ENCODE peak calls at places on chromosomes 7 and 10, in four cellular contexts. One of them, this sample, is unnamed.

GRCh38 chr7:150388709-150389531 is 9.8 kb downstream of the ZNF775 start:
- DNase-seq in tibial nerve: no peak
- DNase-seq in suprapubic skin: no peak
- DNase-seq in sigmoid colon: peak
- DNase-seq in this sample: peak

GRCh38 chr7:1975179-1975578 is 257.6 kb downstream of the MAD1L1 start:
- DNase-seq in tibial nerve: no peak
- DNase-seq in suprapubic skin: no peak
- DNase-seq in sigmoid colon: no peak
- DNase-seq in this sample: no peak

GRCh38 chr10:10094700-10095099 is 923.0 kb upstream of the CELF2 start:
- DNase-seq in tibial nerve: no peak
- DNase-seq in suprapubic skin: no peak
- DNase-seq in sigmoid colon: no peak
- DNase-seq in this sample: no peak

GRCh38 chr7:2128601-2129375 is 104.0 kb downstream of the MAD1L1 start:
- DNase-seq in tibial nerve: no peak
- DNase-seq in sigmoid colon: no peak
- DNase-seq in suprapubic skin: no peak
- DNase-seq in this sample: no peak

GRCh38 chr10:93061594-93062498 is 1.2 kb downstream of the CYP26C1 start:
- DNase-seq in suprapubic skin: no peak
- DNase-seq in tibial nerve: no peak
- DNase-seq in sigmoid colon: no peak
- DNase-seq in this sample: no peak

GRCh38 chr7:156104501-156105336 is 292.5 kb upstream of the SHH start:
- DNase-seq in tibial nerve: no peak
- DNase-seq in suprapubic skin: no peak
- DNase-seq in sigmoid colon: no peak
- DNase-seq in this sample: no peak

GRCh38 chr10:121158988-121159579 is 307.9 kb downstream of the WDR11 start:
- DNase-seq in suprapubic skin: no peak
- DNase-seq in sigmoid colon: no peak
- DNase-seq in tibial nerve: no peak
- DNase-seq in this sample: no peak

GRCh38 chr7:36366649-36367560 is 22.8 kb upstream of the ANLN start:
- DNase-seq in suprapubic skin: peak
- DNase-seq in sigmoid colon: peak
- DNase-seq in tibial nerve: peak
- DNase-seq in this sample: peak

GRCh38 chr7:141837683-141838082 is 3.6 kb downstream of the PRSS37 start:
- DNase-seq in suprapubic skin: no peak
- DNase-seq in sigmoid colon: no peak
- DNase-seq in tibial nerve: no peak
- DNase-seq in this sample: no peak

GRCh38 chr7:21526007-21526406 is 16.8 kb upstream of the DNAH11 start:
- DNase-seq in sigmoid colon: no peak
- DNase-seq in tibial nerve: no peak
- DNase-seq in suprapubic skin: no peak
- DNase-seq in this sample: no peak

DNA sequence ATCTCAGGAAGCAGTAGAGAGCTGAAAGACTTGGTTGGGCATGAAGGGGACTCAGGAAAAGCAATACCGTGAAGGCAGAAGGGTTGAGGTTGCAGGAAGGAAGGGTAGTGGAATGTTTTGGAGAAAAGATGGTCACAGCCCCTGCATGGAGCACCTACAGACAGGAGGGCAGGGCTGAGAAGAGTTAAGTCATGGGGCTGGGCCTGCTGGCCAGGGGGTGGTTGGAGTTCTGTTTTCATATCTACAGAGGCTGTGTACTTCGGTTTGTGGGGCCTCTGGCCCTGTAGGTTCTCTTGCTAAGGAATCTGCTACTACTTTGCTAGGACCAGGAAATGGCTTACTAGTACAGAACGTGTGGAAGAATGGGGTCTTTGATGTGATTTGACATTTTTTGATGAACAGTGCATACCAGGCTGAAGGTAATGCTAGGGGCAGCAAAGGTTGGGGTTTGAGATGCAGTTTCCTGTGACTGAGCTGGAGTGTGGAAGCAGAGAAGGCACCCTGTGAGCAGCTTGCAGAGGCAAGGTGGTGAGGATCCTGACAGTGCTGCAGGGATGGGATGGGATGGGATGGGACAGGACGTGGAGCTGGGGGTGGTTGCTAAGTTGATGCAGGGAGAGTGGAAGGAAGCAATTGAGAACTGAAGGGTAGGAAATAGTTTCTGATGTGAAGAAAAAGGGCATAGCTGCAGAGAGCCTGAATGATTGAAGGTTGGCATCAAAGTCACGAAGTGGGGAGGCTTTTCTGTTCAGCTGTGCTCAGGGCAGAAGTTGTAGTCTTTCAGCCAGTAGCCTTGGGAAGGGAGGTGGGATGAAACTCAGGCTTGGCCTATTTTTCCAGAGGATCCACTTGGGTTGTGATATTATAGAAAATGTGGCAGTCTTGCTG is 7.8 kb downstream of the RPS24 start:
- DNase-seq in suprapubic skin: no peak
- DNase-seq in sigmoid colon: no peak
- DNase-seq in tibial nerve: no peak
- DNase-seq in this sample: no peak
- TF ChIP-seq POLR2A in suprapubic skin: no peak
- TF ChIP-seq POLR2A in sigmoid colon: no peak
- TF ChIP-seq POLR2A in tibial nerve: no peak
- TF ChIP-seq POLR2A in this sample: no peak

GRCh38 chr7:5430612-5430947 is 6.9 kb upstream of the TNRC18 start:
- DNase-seq in tibial nerve: no peak
- DNase-seq in suprapubic skin: no peak
- DNase-seq in sigmoid colon: no peak
- DNase-seq in this sample: no peak

GRCh38 chr7:5429857-5430611 is 6.4 kb upstream of the TNRC18 start:
- DNase-seq in suprapubic skin: no peak
- DNase-seq in tibial nerve: no peak
- DNase-seq in sigmoid colon: peak
- DNase-seq in this sample: peak

GRCh38 chr7:5429253-5429856 is 5.7 kb upstream of the TNRC18 start:
- DNase-seq in sigmoid colon: no peak
- DNase-seq in tibial nerve: no peak
- DNase-seq in suprapubic skin: no peak
- DNase-seq in this sample: no peak

GRCh38 chr7:5426226-5426475 is 2.5 kb upstream of the TNRC18 start:
- DNase-seq in suprapubic skin: no peak
- DNase-seq in sigmoid colon: no peak
- DNase-seq in tibial nerve: no peak
- DNase-seq in this sample: no peak

GRCh38 chr7:5428470-5429252 is 5.0 kb upstream of the TNRC18 start:
- DNase-seq in tibial nerve: peak
- DNase-seq in suprapubic skin: peak
- DNase-seq in sigmoid colon: peak
- DNase-seq in this sample: peak
- TF ChIP-seq POLR2A in tibial nerve: peak
- TF ChIP-seq POLR2A in suprapubic skin: no peak
- TF ChIP-seq POLR2A in sigmoid colon: no peak
- TF ChIP-seq POLR2A in this sample: peak

GRCh38 chr7:40151504-40151903 is 16.7 kb downstream of the SUGCT start:
- DNase-seq in sigmoid colon: no peak
- DNase-seq in tibial nerve: no peak
- DNase-seq in suprapubic skin: no peak
- DNase-seq in this sample: no peak
- TF ChIP-seq POLR2A in sigmoid colon: no peak
- TF ChIP-seq POLR2A in tibial nerve: no peak
- TF ChIP-seq POLR2A in suprapubic skin: no peak
- TF ChIP-seq POLR2A in this sample: no peak

GRCh38 chr10:27504007-27504890 is at the start of gene RAB18:
- DNase-seq in tibial nerve: peak
- DNase-seq in sigmoid colon: peak
- DNase-seq in suprapubic skin: peak
- DNase-seq in this sample: peak
- TF ChIP-seq POLR2A in tibial nerve: peak
- TF ChIP-seq POLR2A in sigmoid colon: peak
- TF ChIP-seq POLR2A in suprapubic skin: peak
- TF ChIP-seq POLR2A in this sample: peak

DNA sequence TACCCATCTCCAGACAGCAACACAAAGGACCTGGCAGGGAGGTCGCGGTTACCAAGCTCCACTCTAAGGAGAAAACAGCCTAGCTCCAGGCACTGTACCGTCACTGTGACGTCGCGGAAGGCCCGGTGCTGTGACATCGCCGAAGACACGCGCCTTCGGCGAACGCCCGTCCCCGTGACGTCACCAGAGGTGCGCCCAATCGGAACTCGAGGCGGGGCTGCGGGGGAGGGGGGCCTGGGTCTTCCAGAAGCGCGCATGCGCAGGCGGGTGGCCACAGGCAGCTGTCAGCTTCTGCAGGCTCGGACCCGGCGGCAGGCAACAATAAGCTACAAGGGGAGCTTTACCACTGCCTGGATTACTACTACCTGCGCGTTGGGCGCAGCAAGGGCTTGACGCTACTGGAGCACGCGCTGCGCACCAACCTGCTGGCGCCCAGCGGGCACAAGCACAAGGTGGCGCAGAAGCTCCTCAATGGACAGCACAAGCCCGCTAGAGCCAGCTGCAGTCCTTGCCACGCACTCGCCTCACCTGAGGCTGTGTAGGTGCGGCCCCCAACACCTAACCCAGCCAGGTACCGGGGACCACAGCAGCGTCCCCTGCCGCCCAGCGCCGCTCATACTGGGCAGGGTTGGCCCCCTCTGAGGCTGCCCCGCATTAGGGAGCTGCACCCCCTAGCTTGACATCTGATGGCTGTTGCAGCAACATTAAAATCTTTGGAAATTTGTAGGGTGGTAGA is 208.4 kb downstream of the TPST1 start:
- DNase-seq in tibial nerve: peak
- DNase-seq in suprapubic skin: peak
- DNase-seq in sigmoid colon: peak
- DNase-seq in this sample: peak
- TF ChIP-seq POLR2A in tibial nerve: no peak
- TF ChIP-seq POLR2A in suprapubic skin: no peak
- TF ChIP-seq POLR2A in sigmoid colon: no peak
- TF ChIP-seq POLR2A in this sample: no peak

GRCh38 chr7:151897201-151897711 is 20.3 kb upstream of the PRKAG2 start:
- DNase-seq in sigmoid colon: peak
- DNase-seq in suprapubic skin: no peak
- DNase-seq in tibial nerve: no peak
- DNase-seq in this sample: no peak
- TF ChIP-seq POLR2A in sigmoid colon: no peak
- TF ChIP-seq POLR2A in suprapubic skin: no peak
- TF ChIP-seq POLR2A in tibial nerve: no peak
- TF ChIP-seq POLR2A in this sample: no peak

GRCh38 chr10:104268691-104269645 is at the start of gene GSTO2:
- DNase-seq in tibial nerve: peak
- DNase-seq in suprapubic skin: peak
- DNase-seq in sigmoid colon: peak
- DNase-seq in this sample: peak
- TF ChIP-seq POLR2A in tibial nerve: no peak
- TF ChIP-seq POLR2A in suprapubic skin: no peak
- TF ChIP-seq POLR2A in sigmoid colon: peak
- TF ChIP-seq POLR2A in this sample: peak

GRCh38 chr7:74525881-74526280 is 72.2 kb downstream of the GTF2IRD1 start:
- DNase-seq in tibial nerve: no peak
- DNase-seq in sigmoid colon: no peak
- DNase-seq in suprapubic skin: no peak
- DNase-seq in this sample: no peak

GRCh38 chr7:74526780-74527179 is 73.1 kb downstream of the GTF2IRD1 start:
- DNase-seq in tibial nerve: no peak
- DNase-seq in sigmoid colon: no peak
- DNase-seq in suprapubic skin: no peak
- DNase-seq in this sample: no peak

GRCh38 chr7:74523015-74523414 is 69.3 kb downstream of the GTF2IRD1 start:
- DNase-seq in tibial nerve: no peak
- DNase-seq in sigmoid colon: no peak
- DNase-seq in suprapubic skin: no peak
- DNase-seq in this sample: no peak

GRCh38 chr7:74525140-74525539 is 71.4 kb downstream of the GTF2IRD1 start:
- DNase-seq in tibial nerve: no peak
- DNase-seq in sigmoid colon: no peak
- DNase-seq in suprapubic skin: no peak
- DNase-seq in this sample: no peak

GRCh38 chr7:74527842-74528241 is 74.1 kb downstream of the GTF2IRD1 start:
- DNase-seq in suprapubic skin: no peak
- DNase-seq in tibial nerve: no peak
- DNase-seq in sigmoid colon: no peak
- DNase-seq in this sample: no peak
- TF ChIP-seq POLR2A in suprapubic skin: no peak
- TF ChIP-seq POLR2A in tibial nerve: no peak
- TF ChIP-seq POLR2A in sigmoid colon: no peak
- TF ChIP-seq POLR2A in this sample: no peak

GRCh38 chr7:105013818-105014724 is at the start of gene KMT2E:
- DNase-seq in sigmoid colon: peak
- DNase-seq in tibial nerve: peak
- DNase-seq in suprapubic skin: peak
- DNase-seq in this sample: peak

GRCh38 chr7:105010538-105011523 is 3.2 kb upstream of the KMT2E start:
- DNase-seq in tibial nerve: no peak
- DNase-seq in suprapubic skin: no peak
- DNase-seq in sigmoid colon: no peak
- DNase-seq in this sample: no peak

GRCh38 chr7:105011771-105012502 is 2.1 kb upstream of the KMT2E start:
- DNase-seq in sigmoid colon: peak
- DNase-seq in tibial nerve: no peak
- DNase-seq in suprapubic skin: no peak
- DNase-seq in this sample: peak

GRCh38 chr7:105013283-105013817 is 655 bp upstream of the KMT2E start:
- DNase-seq in suprapubic skin: peak
- DNase-seq in tibial nerve: peak
- DNase-seq in sigmoid colon: peak
- DNase-seq in this sample: peak

GRCh38 chr7:105012503-105013282 is 1.3 kb upstream of the KMT2E start:
- DNase-seq in tibial nerve: peak
- DNase-seq in sigmoid colon: peak
- DNase-seq in suprapubic skin: peak
- DNase-seq in this sample: peak
- TF ChIP-seq POLR2A in tibial nerve: peak
- TF ChIP-seq POLR2A in sigmoid colon: peak
- TF ChIP-seq POLR2A in suprapubic skin: no peak
- TF ChIP-seq POLR2A in this sample: peak

DNA sequence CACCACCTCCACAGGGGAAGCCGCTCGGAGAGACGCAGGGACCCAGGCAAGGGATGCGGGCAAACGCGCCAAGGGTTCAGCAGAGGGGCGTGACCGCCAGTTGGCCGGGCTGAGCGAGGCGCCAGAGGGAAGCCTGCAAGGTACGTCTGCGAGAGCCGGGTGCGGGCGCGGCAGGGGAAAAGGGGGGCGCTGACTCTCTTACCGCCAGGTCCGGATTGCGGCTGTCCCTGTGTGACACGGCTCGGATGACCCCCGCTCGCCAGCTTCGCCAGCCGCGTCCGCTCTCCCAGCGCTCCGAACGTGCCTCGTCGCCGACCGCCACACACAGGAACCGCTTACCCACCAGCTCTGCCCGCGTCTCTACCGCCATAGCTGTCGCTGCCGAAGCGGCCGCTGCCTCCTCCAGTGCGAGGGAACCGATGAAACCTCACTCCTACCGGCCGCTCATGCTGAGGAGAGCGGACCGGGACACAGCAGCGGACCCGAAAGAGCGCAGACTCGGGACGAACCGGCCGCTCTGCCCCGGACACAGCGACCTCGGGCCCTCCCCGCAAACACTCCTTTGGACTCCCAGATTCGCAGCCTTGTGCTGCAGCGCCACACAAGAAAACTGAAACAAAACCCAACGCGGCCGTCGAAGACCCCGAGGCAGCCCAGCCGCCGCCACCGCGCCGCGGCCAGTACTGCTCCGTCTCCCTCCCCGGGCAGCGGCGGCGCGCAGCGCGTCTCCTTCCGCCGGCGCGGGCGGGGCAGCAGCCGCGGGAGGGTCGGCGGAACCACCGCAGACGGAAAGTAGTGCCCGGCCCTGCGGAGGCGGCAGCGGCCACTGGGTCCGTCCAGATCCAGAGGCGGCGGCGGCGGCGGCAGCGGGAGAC is at the start of gene JMJD1C:
- DNase-seq in sigmoid colon: peak
- DNase-seq in suprapubic skin: peak
- DNase-seq in tibial nerve: peak
- DNase-seq in this sample: peak
- TF ChIP-seq POLR2A in sigmoid colon: peak
- TF ChIP-seq POLR2A in suprapubic skin: no peak
- TF ChIP-seq POLR2A in tibial nerve: peak
- TF ChIP-seq POLR2A in this sample: peak